ENCODE peak calls at places on chromosomes 12 and 14, in five cellular contexts. Z is lower leg skin, C is pancreas, Y is GM13977, B is nephron progenitor cell. D is an unnamed sample.
A peak's percentile ranks its signal among the peaks of the same experiment; 100 is the strongest.

GRCh38 chr12:66836623-66837310 is 157.9 kb upstream of the GRIP1 start:
- DNase-seq in Z (no peak), B (no peak), Y (no peak), C (no peak), D (no peak)

GRCh38 chr12:82027612-82028011 is 268.5 kb upstream of the PPFIA2 start:
- DNase-seq in B (no peak), C (no peak), Z (no peak), Y (no peak), D (no peak)

GRCh38 chr12:87117516-87117915 is 861.3 kb upstream of the MGAT4C start:
- DNase-seq in C (no peak), Z (no peak), B (no peak), Y (no peak), D (no peak)

GRCh38 chr12:66144796-66145754 is 14.5 kb upstream of the LLPH start:
- DNase-seq in B (no peak), Z (no peak), Y (no peak), C (peak; percentile 39), D (peak; percentile 62)

GRCh38 chr14:102738373-102739189 is 38.7 kb upstream of the TRAF3 start:
- DNase-seq in Z (no peak), Y (no peak), C (no peak), B (no peak), D (no peak)

GRCh38 chr14:85165091-85165490 is 364.9 kb upstream of the FLRT2 start:
- DNase-seq in B (no peak), Z (no peak), C (no peak), Y (no peak), D (no peak)

GRCh38 chr12:645563-646071 is 17.6 kb downstream of the NINJ2 start:
- DNase-seq in B (no peak), Y (no peak), Z (no peak), C (no peak), D (no peak)

GRCh38 chr14:54567224-54567633 is 301 bp downstream of the SAMD4A start:
- DNase-seq in Z (peak; percentile 91), C (peak; percentile 29), Y (no peak), B (peak; percentile 63), D (peak; percentile 24)

GRCh38 chr12:7113389-7113871 is 4.4 kb upstream of the C1RL start:
- DNase-seq in C (no peak), Z (no peak), B (peak; percentile 34), Y (peak; percentile 66), D (no peak)

GRCh38 chr12:116490481-116490880 is 68.7 kb upstream of the MAP1LC3B2 start:
- DNase-seq in Y (no peak), B (no peak), C (no peak), Z (no peak), D (no peak)

GRCh38 chr12:2337031-2338010 is 284.5 kb downstream of the CACNA1C start:
- DNase-seq in Z (no peak), B (no peak), Y (no peak), C (no peak), D (no peak)

GRCh38 chr12:32084017-32084688 is 22.5 kb upstream of the BICD1 start:
- DNase-seq in B (no peak), Z (peak; percentile 31), C (no peak), Y (no peak), D (no peak)

GRCh38 chr12:102379346-102379745 is 101.0 kb downstream of the IGF1 start:
- DNase-seq in C (no peak), B (no peak), Z (no peak), Y (no peak), D (no peak)

GRCh38 chr14:23173039-23173438 is 10.4 kb downstream of the SLC7A8 start:
- DNase-seq in Z (no peak), Y (no peak), B (no peak), C (no peak), D (no peak)

GRCh38 chr12:47705239-47705570 is 625 bp downstream of the RPAP3 start:
- DNase-seq in Y (no peak), B (no peak), C (no peak), Z (no peak), D (no peak)

DNA sequence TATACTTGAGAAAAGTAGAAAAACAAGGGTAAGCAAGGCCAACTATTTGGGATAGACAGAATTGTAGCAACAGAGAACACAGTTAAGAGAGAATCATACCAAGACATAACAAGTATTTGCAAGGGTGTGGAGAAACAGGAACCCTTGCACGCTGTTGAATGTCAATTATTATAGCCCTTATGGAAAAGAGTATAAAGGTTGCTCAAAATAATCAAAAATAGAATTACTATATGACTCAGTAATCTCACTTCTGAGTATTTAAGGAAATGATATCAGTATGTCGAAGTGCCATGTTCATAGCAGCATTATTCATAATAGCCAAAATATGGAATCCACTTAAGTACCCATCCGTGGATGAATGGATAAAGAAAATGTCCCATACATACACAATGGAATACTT is 193.3 kb downstream of the PHLDA1 start:
- DNase-seq in B (no peak), Z (no peak), Y (no peak), C (no peak), D (no peak)
- TF ChIP-seq CTCF in B (no peak), Z (no peak), Y (no peak), C (no peak), D (no peak)

GRCh38 chr12:45183263-45183662 is 32.6 kb upstream of the ANO6 start:
- DNase-seq in Z (no peak), C (no peak), B (no peak), Y (no peak), D (no peak)
- TF ChIP-seq CTCF in Z (no peak), C (no peak), B (no peak), Y (peak; percentile 32), D (no peak)

DNA sequence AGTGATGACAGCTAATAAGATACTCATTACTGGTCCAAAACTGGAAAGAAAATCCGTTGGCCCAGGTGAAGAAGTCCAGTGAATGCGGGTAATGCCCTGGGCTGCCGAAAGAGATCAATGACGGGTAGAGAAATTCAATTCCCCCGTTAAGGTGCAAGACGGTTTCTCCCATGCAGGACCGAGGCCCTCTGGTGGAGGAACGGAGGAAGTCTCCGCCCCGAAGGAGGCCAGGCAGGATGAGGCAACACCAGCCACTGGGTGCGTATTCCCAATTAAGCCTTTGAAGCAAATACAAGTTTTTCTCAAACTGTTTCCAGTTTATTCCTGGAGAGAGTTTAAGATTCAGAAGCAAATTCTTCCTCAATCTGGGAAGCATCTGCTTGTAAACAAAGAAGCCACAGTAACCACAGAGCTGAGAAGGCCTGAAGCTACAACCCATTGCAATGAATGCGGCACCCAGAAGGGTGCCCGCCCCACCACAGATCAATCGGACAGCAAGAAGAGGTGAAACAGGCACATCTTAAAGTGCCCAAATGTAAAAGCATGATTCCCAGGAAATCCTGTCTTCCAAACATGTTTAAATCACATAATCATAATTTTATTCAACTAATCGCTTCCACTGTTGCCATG is 118.5 kb downstream of the TTC7B start:
- DNase-seq in Z (peak; percentile 96), Y (peak; percentile 71), B (peak; percentile 80), C (peak; percentile 83), D (peak; percentile 82)
- TF ChIP-seq CTCF in Z (peak; percentile 83), Y (peak; percentile 90), B (peak; percentile 94), C (peak; percentile 96), D (peak; percentile 96)

DNA sequence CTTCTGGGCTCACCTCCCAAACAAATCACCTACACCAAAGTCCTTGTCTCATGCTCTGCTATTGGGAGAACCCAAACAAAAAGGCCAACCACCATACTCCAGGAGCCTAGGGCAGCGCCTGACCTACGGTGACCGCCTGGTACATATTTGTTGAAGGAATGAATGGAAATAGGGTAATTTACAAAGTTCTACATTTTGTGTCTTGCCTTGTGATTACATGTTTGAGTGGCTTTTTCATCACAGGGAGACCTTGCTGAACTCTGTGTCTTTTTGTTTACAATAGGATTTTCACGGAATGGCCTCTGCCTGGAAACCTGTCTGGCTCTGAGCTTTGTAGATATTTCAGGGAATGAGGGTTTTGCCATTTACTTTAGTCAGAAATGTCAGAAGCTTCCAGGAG is 11.3 kb upstream of the PRIMA1 start:
- DNase-seq in Y (no peak), C (no peak), Z (no peak), B (no peak), D (no peak)
- TF ChIP-seq CTCF in Y (no peak), C (no peak), Z (no peak), B (no peak), D (no peak)

DNA sequence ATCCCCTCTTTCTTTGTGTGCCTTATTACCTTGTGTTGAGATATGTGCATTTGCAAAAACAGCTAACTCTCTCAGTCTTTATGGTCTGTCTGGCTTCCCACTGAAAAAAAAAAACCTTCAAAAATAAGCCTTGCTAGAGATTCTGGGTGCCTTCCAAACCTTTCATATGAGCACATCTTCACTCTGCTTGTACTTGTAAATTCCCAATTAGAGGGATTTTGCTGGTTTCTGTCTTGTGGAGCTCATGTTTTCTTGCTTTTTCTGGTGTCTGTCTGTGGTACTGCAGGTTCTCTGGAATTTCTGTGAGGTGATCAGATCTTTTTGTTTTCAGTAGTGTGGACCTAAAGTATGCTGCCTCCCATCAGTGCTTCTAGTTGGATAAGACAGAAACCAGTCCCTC is 100.1 kb downstream of the PIK3C2G start:
- DNase-seq in Z (no peak), Y (no peak), B (no peak), C (no peak), D (no peak)
- TF ChIP-seq CTCF in Z (no peak), Y (no peak), B (no peak), C (no peak), D (no peak)

D was measured in prostate gland.